ENCODE peak calls at places on chromosomes 1 and 21, in four cellular contexts. P is germinal center; Z is effector CD4-positive, alpha-beta T cell; S is tibial artery. A is an unnamed sample.

GRCh38 chr1:171645553-171646336 is 6.7 kb downstream of the MYOC start:
- DNase-seq in P (no peak), Z (no peak), S (peak), A (no peak)

GRCh38 chr1:98130406-98130805 is 209.6 kb upstream of the DPYD start:
- DNase-seq in P (no peak), Z (no peak), S (no peak), A (no peak)

GRCh38 chr1:17371896-17372295 is at the start of gene PADI6:
- DNase-seq in P (no peak), Z (no peak), S (no peak), A (no peak)

GRCh38 chr1:24483441-24483840 is 19.2 kb upstream of the RCAN3 start:
- DNase-seq in P (no peak), Z (no peak), S (no peak), A (no peak)

GRCh38 chr1:160665330-160666078 is 18.7 kb upstream of the SLAMF1 start:
- DNase-seq in P (no peak), Z (no peak), S (no peak), A (no peak)

GRCh38 chr1:28056129-28056925 is 32.1 kb downstream of the EYA3 start:
- DNase-seq in P (no peak), Z (peak), S (no peak), A (no peak)

GRCh38 chr1:12386130-12386529 is 156.3 kb downstream of the VPS13D start:
- DNase-seq in P (no peak), Z (peak), S (no peak), A (no peak)

GRCh38 chr1:237186733-237187132 is 144.7 kb downstream of the RYR2 start:
- DNase-seq in P (no peak), Z (no peak), S (no peak), A (no peak)

GRCh38 chr1:201552941-201553341 is 14.0 kb downstream of the NAV1 start:
- DNase-seq in P (no peak), Z (no peak), S (no peak), A (no peak)

GRCh38 chr1:40314721-40315238 is 2.3 kb downstream of the COL9A2 start:
- DNase-seq in P (no peak), Z (no peak), S (no peak), A (peak)

GRCh38 chr21:32772281-32773047 is 909 bp upstream of the PAXBP1 start:
- DNase-seq in P (peak), Z (peak), S (no peak), A (no peak)

GRCh38 chr1:18100493-18101063 is 7.0 kb upstream of the IGSF21 start:
- DNase-seq in P (peak), Z (no peak), S (peak), A (peak)

GRCh38 chr21:22314963-22315362 is 1316.8 kb downstream of the NCAM2 start:
- DNase-seq in P (no peak), Z (no peak), S (no peak), A (no peak)

GRCh38 chr1:108961752-108962486 is 1.4 kb downstream of the CLCC1 start:
- DNase-seq in P (no peak), Z (no peak), S (no peak), A (no peak)

GRCh38 chr1:119431836-119432235 is 16.9 kb downstream of the HSD3B2 start:
- DNase-seq in P (no peak), Z (no peak), S (no peak), A (no peak)

GRCh38 chr1:238129677-238130076 is 239.0 kb upstream of the ZP4 start:
- DNase-seq in P (no peak), Z (no peak), S (no peak), A (no peak)

GRCh38 chr1:90402893-90403849 is 313.9 kb downstream of the BARHL2 start:
- DNase-seq in P (no peak), Z (no peak), S (no peak), A (peak)

GRCh38 chr1:7538033-7538432 is 233.1 kb upstream of the VAMP3 start:
- DNase-seq in P (no peak), Z (no peak), S (no peak), A (no peak)

GRCh38 chr1:55723001-55723400 is 507.8 kb upstream of the USP24 start:
- DNase-seq in P (no peak), Z (no peak), S (no peak), A (no peak)

GRCh38 chr1:21815724-21816311 is 3.8 kb downstream of the LDLRAD2 start:
- DNase-seq in P (peak), Z (no peak), S (no peak), A (no peak)

GRCh38 chr1:22773981-22774471 is 63.4 kb downstream of the EPHB2 start:
- DNase-seq in P (no peak), Z (no peak), S (peak), A (no peak)

GRCh38 chr1:150072959-150073358 is 5.4 kb downstream of the VPS45 start:
- DNase-seq in P (peak), Z (no peak), S (no peak), A (no peak)

GRCh38 chr1:203480084-203480483 is 4.5 kb downstream of the PRELP start:
- DNase-seq in P (no peak), Z (no peak), S (no peak), A (peak)

GRCh38 chr1:64248065-64248464 is 44.6 kb downstream of the UBE2U start:
- DNase-seq in P (no peak), Z (no peak), S (no peak), A (no peak)

GRCh38 chr1:65395887-65396612 is 24.4 kb upstream of the LEPR start:
- DNase-seq in P (no peak), Z (no peak), S (no peak), A (no peak)

GRCh38 chr1:46198026-46198826 is at the start of gene POMGNT1:
- DNase-seq in P (peak), Z (peak), S (peak), A (no peak)

GRCh38 chr1:221714227-221715116 is 27.4 kb downstream of the DUSP10 start:
- DNase-seq in P (no peak), Z (no peak), S (no peak), A (no peak)

GRCh38 chr1:3593334-3593733 is 18.0 kb downstream of the MEGF6 start:
- DNase-seq in P (no peak), Z (no peak), S (no peak), A (no peak)

GRCh38 chr1:3352084-3352951 is 102.1 kb upstream of the ARHGEF16 start:
- DNase-seq in P (no peak), Z (no peak), S (peak), A (no peak)

GRCh38 chr21:33434770-33435360 is 31.7 kb downstream of the IFNGR2 start:
- DNase-seq in P (peak), Z (no peak), S (no peak), A (peak)

GRCh38 chr1:221174598-221174997 is 295.4 kb downstream of the HLX start:
- DNase-seq in P (no peak), Z (no peak), S (peak), A (no peak)

GRCh38 chr1:75908717-75909152 is 23.5 kb downstream of the ASB17 start:
- DNase-seq in P (no peak), Z (no peak), S (no peak), A (peak)

GRCh38 chr1:103529746-103530145 is 4.2 kb downstream of the RNPC3 start:
- DNase-seq in P (no peak), Z (peak), S (no peak), A (no peak)

GRCh38 chr1:114386129-114387037 is 124.6 kb downstream of the TRIM33 start:
- DNase-seq in P (no peak), Z (no peak), S (no peak), A (no peak)

GRCh38 chr1:19811206-19811851 is 3.8 kb downstream of the RNF186 start:
- DNase-seq in P (peak), Z (peak), S (peak), A (no peak)

GRCh38 chr21:28436286-28436932 is 556.3 kb downstream of the LTN1 start:
- DNase-seq in P (no peak), Z (no peak), S (no peak), A (no peak)

GRCh38 chr1:19651141-19651737 is 7.1 kb downstream of the NBL1 start:
- DNase-seq in P (no peak), Z (peak), S (no peak), A (no peak)

GRCh38 chr1:221667504-221667903 is 74.4 kb downstream of the DUSP10 start:
- DNase-seq in P (no peak), Z (no peak), S (no peak), A (no peak)

GRCh38 chr1:40185951-40186864 is 25.0 kb downstream of the RLF start:
- DNase-seq in P (peak), Z (peak), S (no peak), A (no peak)

A was measured in AG04450.